ENCODE peak calls at places on chromosomes 5 and 9, in five cellular contexts. W, K, Q, F and A are unnamed samples.

GRCh38 chr9:118059520-118060278 is 355.5 kb downstream of the TLR4 start:
- DNase-seq in W (peak; percentile 17), F (no peak), K (no peak), Q (peak; percentile 34), A (peak; percentile 11)

GRCh38 chr5:5387789-5388188 is 34.7 kb upstream of the ICE1 start:
- DNase-seq in Q (no peak), F (no peak), K (no peak), W (peak; percentile 63), A (peak; percentile 18)

GRCh38 chr9:103068666-103069207 is 73.6 kb downstream of the CYLC2 start:
- DNase-seq in F (no peak), K (no peak), W (peak; percentile 8), Q (no peak), A (no peak)

GRCh38 chr9:98961513-98962180 is 17.9 kb downstream of the COL15A1 start:
- DNase-seq in F (no peak), W (no peak), Q (no peak), K (no peak), A (no peak)

GRCh38 chr5:67581203-67581602 is 384.6 kb upstream of the CD180 start:
- DNase-seq in F (no peak), W (no peak), K (no peak), Q (no peak), A (peak; percentile 4)

GRCh38 chr5:22892441-22892840 is 39.3 kb upstream of the CDH12 start:
- DNase-seq in K (no peak), W (no peak), F (no peak), Q (no peak), A (no peak)

GRCh38 chr9:121720311-121720991 is 69.0 kb downstream of the DAB2IP start:
- DNase-seq in K (no peak), F (peak; percentile 82), Q (peak; percentile 84), W (peak; percentile 35), A (no peak)

GRCh38 chr9:76873821-76874220 is 32.1 kb downstream of the PRUNE2 start:
- DNase-seq in W (peak; percentile 3), Q (no peak), F (no peak), K (no peak), A (no peak)

GRCh38 chr5:87074934-87075541 is 192.6 kb upstream of the RASA1 start:
- DNase-seq in F (no peak), Q (peak; percentile 57), K (no peak), W (peak; percentile 78), A (no peak)

GRCh38 chr9:130542038-130542437 is 37.3 kb upstream of the FUBP3 start:
- DNase-seq in K (no peak), W (no peak), F (no peak), Q (no peak), A (no peak)

GRCh38 chr5:139393497-139394122 is 1.3 kb downstream of the PROB1 start:
- DNase-seq in K (no peak), W (no peak), F (no peak), Q (peak; percentile 35), A (no peak)

GRCh38 chr5:153752890-153753289 is 262.4 kb downstream of the GRIA1 start:
- DNase-seq in F (no peak), W (no peak), Q (no peak), K (no peak), A (no peak)

GRCh38 chr9:94643176-94643575 is 3.9 kb upstream of the FBP1 start:
- DNase-seq in W (no peak), K (no peak), F (no peak), Q (no peak), A (no peak)

GRCh38 chr5:163571755-163572154 is 66.3 kb downstream of the MAT2B start:
- DNase-seq in Q (peak; percentile 12), W (peak; percentile 82), F (no peak), K (no peak), A (peak; percentile 98)

GRCh38 chr9:68750786-68751185 is 45.7 kb downstream of the PIP5K1B start:
- DNase-seq in K (no peak), W (peak; percentile 6), Q (no peak), F (no peak), A (no peak)

GRCh38 chr9:78292716-78293497 is 4.0 kb upstream of the PSAT1 start:
- DNase-seq in W (no peak), F (no peak), Q (no peak), K (no peak), A (no peak)

DNA sequence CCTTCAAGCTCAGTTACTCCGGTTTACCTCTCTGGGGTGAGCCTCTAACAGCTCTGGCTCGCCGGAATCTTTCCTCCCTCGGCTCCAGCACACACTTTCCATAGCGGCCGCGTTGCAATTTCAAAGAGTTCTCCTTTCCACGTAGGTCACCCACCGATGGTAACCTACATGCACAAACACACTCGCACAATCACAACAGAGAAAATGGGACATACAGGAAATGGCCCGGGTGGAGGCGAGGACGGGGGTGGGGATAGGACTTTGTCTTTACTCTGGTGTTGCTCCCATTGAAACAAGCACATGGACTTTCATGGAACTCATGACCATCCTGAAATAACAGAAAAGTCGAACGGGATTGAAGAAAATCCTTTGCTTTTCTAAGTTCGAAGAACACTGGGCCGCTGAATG is 1.2 kb downstream of the LHFPL2 start:
- DNase-seq in Q (peak; percentile 75), F (no peak), W (peak; percentile 37), K (no peak), A (peak; percentile 47)
- TF ChIP-seq CTCF in Q (no peak), F (no peak), W (no peak), K (no peak), A (no peak)

DNA sequence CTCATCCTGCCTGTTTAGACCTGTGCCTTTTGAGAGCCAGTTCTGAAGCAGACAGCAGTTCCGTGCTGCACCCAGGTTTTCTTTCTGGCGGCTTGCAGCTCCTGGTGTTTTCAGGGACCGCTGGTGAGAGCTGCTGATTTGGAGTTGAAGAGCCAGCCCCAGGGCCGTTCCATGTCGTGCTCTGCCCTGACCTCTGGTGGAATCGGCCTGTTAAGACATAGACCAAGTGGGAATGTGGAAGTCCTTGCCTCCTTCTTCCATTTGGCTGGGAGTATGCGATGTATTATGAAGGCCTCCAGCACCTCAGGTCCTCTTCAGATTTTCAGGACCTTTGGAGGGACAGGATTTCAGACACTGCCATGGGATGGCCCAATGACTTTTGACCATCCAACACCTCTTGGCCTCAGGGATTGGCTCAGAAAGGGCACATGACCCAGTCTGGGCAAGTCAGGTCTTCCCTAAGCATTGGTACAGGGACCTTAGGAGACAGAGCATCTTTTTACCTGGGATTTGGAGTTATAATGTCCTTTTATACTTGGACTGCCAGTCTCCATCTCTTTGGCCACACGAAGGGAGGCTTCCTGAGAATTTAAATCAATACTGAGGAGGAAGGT is 136.1 kb upstream of the CLINT1 start:
- DNase-seq in K (peak; percentile 65), F (peak; percentile 80), Q (peak; percentile 79), W (peak; percentile 89), A (peak; percentile 68)
- H3K4me3 ChIP-seq in K (no peak overlapping the region), F (no peak overlapping the region), Q (no peak overlapping the region), W (no peak overlapping the region), A (no peak overlapping the region)

DNA sequence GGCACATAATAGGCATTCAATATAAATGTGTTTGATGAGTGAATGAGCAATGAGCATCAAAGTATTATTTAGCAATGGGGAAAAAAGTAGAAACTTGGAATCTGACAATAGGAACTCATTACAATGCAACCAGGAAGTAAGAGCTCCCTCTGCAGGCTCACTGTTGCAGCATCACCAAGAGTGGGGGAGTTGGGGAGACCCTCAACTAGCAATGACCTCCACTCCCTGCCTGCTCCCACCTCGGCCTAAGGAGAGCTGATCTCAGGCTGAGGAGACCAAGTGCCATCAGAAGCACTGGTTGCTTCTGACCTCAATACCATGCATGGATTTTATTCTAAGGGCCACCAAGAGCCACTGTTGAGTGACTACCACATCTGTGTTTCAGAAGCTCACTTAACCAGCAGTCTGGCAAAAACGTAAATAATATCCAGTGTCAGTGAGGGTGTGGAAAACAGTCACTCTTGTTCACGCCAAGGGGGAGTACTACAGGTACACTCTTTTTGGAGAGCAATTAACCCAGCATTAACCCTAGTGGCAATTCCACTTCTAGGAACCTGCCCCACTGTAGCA is 8.0 kb downstream of the VDAC1 start:
- DNase-seq in K (no peak), W (peak; percentile 26), F (no peak), Q (no peak), A (no peak)
- TF ChIP-seq CTCF in K (no peak), W (peak; percentile 70), F (peak; percentile 6), Q (no peak), A (peak; percentile 35)

DNA sequence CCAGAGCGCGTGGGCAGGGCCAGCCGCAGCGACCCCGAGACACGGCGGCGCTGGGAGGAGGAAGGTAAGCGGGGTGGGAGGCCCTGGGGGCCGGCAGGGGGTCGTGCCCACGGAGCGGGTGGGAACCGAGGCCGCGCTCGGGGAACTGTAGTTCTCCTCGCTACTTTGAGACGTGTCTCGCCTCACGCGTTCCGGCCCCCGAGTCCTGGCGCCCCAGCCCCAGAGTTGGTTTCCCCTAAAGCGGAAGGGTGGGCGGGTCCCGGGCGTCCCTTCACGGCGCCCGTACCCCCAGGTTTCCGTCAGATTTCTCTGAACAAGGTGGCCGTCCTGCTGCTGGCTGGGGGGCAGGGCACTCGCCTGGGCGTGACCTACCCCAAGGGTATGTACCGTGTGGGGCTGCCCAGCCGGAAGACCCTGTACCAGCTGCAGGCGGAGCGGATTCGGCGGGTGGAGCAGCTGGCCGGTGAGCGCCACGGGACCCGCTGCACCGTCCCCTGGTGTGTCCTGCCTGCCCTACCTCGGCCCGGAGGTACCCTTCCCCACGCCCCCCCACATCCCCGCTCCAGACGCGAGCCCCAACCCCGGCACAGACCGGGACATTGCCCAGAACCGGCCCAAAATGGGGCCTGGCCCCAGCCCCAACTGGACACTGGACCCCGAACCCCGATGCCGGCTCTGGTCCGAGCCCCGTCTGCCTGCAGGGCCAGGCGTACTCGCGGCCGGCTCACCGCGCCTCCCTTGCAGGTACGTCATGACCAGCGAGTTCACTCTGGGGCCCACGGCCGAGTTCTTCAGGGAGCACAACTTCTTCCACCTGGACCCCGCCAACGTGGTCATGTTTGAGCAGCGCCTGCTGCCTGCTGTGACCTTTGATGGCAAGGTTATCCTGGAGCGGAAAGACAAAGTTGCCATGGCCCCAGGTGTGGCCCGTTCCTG is 709 bp downstream of the UAP1L1 start:
- DNase-seq in F (peak; percentile 86), Q (peak; percentile 66), K (peak; percentile 56), W (no peak), A (no peak)
- H3K4me3 ChIP-seq in F (peak overlapping the region; percentile 44), Q (peak overlapping the region; percentile 31), K (peak overlapping the region; percentile 66), W (peak overlapping the region; percentile 73), A (peak overlapping the region; percentile 80)

DNA sequence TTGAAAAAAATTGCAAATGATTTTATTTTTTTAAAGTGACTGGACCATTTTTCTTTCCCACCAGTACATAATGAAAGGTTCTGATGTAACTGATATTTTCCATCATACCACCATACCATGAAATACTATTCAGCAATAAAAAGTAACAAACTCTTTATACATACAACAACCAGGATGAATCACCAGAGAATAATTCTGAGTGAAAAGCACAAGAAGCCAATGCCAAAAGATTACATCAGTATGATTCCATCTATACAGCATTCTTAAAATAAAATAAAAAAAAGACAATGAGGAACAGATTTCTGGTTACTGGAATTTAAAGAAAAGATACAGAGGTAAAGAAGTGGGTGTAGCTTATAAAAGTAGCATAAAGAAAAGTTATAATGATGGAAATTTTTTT is 423.7 kb upstream of the ST8SIA4 start:
- DNase-seq in W (no peak), Q (no peak), F (no peak), K (no peak), A (no peak)
- TF ChIP-seq CTCF in W (no peak), Q (no peak), F (no peak), K (no peak), A (no peak)